ENCODE peak calls at places on chromosomes 7 and 10, in six cellular contexts. O is mucosa of descending colon, V is tibial nerve, S is IMR-90, H is suprapubic skin, E is PC-3. N is an unnamed sample. For H3K9me3, the result is how much of the 10 kb centered on the place peaks cover.

GRCh38 chr10:69078311-69078710 is 9.6 kb upstream of the SRGN start:
- DNase-seq in V (no peak), S (no peak), H (no peak), E (no peak), O (no peak), N (no peak)

GRCh38 chr7:78576196-78576595 is 777.6 kb downstream of the PHTF2 start:
- DNase-seq in H (no peak), E (peak), V (no peak), O (no peak), S (peak), N (no peak)

GRCh38 chr10:17883621-17884020 is 68.1 kb upstream of the SLC39A12 start:
- DNase-seq in S (no peak), O (peak), V (no peak), H (no peak), E (peak), N (no peak)

GRCh38 chr10:129031233-129032150 is 435.5 kb upstream of the MGMT start:
- DNase-seq in E (peak), V (peak), H (no peak), S (peak), O (peak), N (no peak)

GRCh38 chr7:101724957-101725356 is 92.5 kb upstream of the CUX1 start:
- DNase-seq in H (no peak), S (no peak), V (no peak), E (no peak), O (no peak), N (no peak)

GRCh38 chr10:116540814-116541213 is 4.9 kb upstream of the PNLIP start:
- DNase-seq in E (no peak), S (no peak), O (no peak), V (no peak), H (no peak), N (no peak)

GRCh38 chr10:78953124-78954008 is 115.4 kb upstream of the ZMIZ1 start:
- DNase-seq in S (no peak), O (no peak), E (no peak), H (no peak), V (no peak), N (no peak)

GRCh38 chr10:125000366-125001312 is 58.7 kb downstream of the ZRANB1 start:
- DNase-seq in S (peak), O (no peak), E (no peak), H (peak), V (no peak), N (peak)

GRCh38 chr10:89022734-89023133 is 32.1 kb downstream of the FAS start:
- DNase-seq in S (no peak), O (no peak), V (no peak), E (no peak), H (no peak), N (no peak)

GRCh38 chr10:35192645-35193249 is 66.1 kb downstream of the CREM start:
- DNase-seq in H (no peak), V (no peak), O (no peak), S (peak), E (no peak), N (no peak)

GRCh38 chr7:137882806-137883205 is 36.0 kb upstream of the DGKI start:
- DNase-seq in V (no peak), O (no peak), H (no peak), E (peak), S (peak), N (no peak)

GRCh38 chr10:36423821-36424248 is 701.6 kb upstream of the ANKRD30A start:
- DNase-seq in S (no peak), V (no peak), H (no peak), O (no peak), E (peak), N (no peak)

GRCh38 chr7:80859272-80859970 is 59.4 kb downstream of the SEMA3C start:
- DNase-seq in V (peak), O (no peak), E (no peak), H (peak), S (peak), N (peak)

GRCh38 chr10:102665904-102666509 is 21.7 kb downstream of the TRIM8 start:
- DNase-seq in V (no peak), O (no peak), E (no peak), S (no peak), H (no peak), N (no peak)

GRCh38 chr7:27295236-27295635 is 52.6 kb downstream of the EVX1 start:
- DNase-seq in E (no peak), O (no peak), V (no peak), S (no peak), H (no peak), N (no peak)

GRCh38 chr7:121696954-121697353 is 176.0 kb upstream of the PTPRZ1 start:
- DNase-seq in O (peak), H (no peak), V (no peak), S (no peak), E (no peak), N (no peak)

GRCh38 chr7:45026984-45027773 is 27.2 kb downstream of the CCM2 start:
- DNase-seq in S (peak), V (no peak), E (no peak), O (peak), H (no peak), N (peak)

GRCh38 chr7:128190051-128190640 is 50.9 kb upstream of the LEP start:
- DNase-seq in H (peak), V (no peak), S (no peak), O (no peak), E (no peak), N (no peak)

GRCh38 chr7:137847418-137848050 is 760 bp upstream of the DGKI start:
- DNase-seq in E (no peak), H (no peak), O (no peak), S (no peak), V (peak), N (no peak)

GRCh38 chr10:103456074-103456660 is 2.5 kb downstream of the CALHM1 start:
- DNase-seq in V (no peak), H (no peak), E (no peak), S (no peak), O (no peak), N (no peak)

GRCh38 chr7:135647755-135648154 is 14.6 kb upstream of the STMP1 start:
- DNase-seq in H (no peak), E (no peak), S (no peak), V (no peak), O (no peak), N (no peak)

GRCh38 chr7:92806496-92806895 is 29.9 kb downstream of the CDK6 start:
- DNase-seq in O (no peak), H (no peak), V (no peak), S (no peak), E (no peak), N (no peak)

GRCh38 chr10:124161212-124162000 is 68.0 kb upstream of the CHST15 start:
- DNase-seq in H (no peak), E (no peak), V (no peak), O (no peak), S (no peak), N (peak)

GRCh38 chr10:22435650-22436049 is 90.4 kb downstream of the SPAG6 start:
- DNase-seq in S (no peak), E (peak), O (peak), V (no peak), H (no peak), N (no peak)

GRCh38 chr7:31058122-31058521 is 6.0 kb downstream of the ADCYAP1R1 start:
- DNase-seq in S (peak), E (peak), V (no peak), H (no peak), O (no peak), N (no peak)

GRCh38 chr7:135827391-135827790 is 78.8 kb upstream of the FAM180A start:
- DNase-seq in O (no peak), H (no peak), E (peak), S (no peak), V (no peak), N (no peak)

GRCh38 chr10:48711830-48712229 is 27.2 kb downstream of the WDFY4 start:
- DNase-seq in V (no peak), S (no peak), H (no peak), O (no peak), E (no peak), N (no peak)

GRCh38 chr7:159098795-159099194 is 45.9 kb downstream of the VIPR2 start:
- DNase-seq in O (peak), E (no peak), V (no peak), S (no peak), H (peak), N (peak)

GRCh38 chr7:73703649-73703984 is 15.9 kb downstream of the STX1A start:
- DNase-seq in V (no peak), S (no peak), O (no peak), E (no peak), H (no peak), N (no peak)

GRCh38 chr7:51471199-51472016 is 154.8 kb upstream of the COBL start:
- DNase-seq in O (no peak), H (no peak), S (no peak), E (no peak), V (no peak), N (no peak)

GRCh38 chr10:73992899-73993788 is 4.8 kb upstream of the VCL start:
- DNase-seq in V (no peak), E (no peak), O (no peak), S (peak), H (no peak), N (no peak)

GRCh38 chr7:66930341-66930740 is 9.3 kb downstream of the TMEM248 start:
- DNase-seq in S (peak), E (peak), O (no peak), H (no peak), V (no peak), N (no peak)

GRCh38 chr10:70315276-70315675 is 31.5 kb upstream of the NPFFR1 start:
- DNase-seq in H (no peak), E (no peak), V (no peak), S (no peak), O (no peak), N (no peak)

GRCh38 chr10:70317943-70318318 is 34.1 kb upstream of the NPFFR1 start:
- DNase-seq in O (no peak), S (no peak), E (no peak), V (no peak), H (no peak), N (no peak)

GRCh38 chr10:70315815-70316214 is 32.0 kb upstream of the NPFFR1 start:
- DNase-seq in H (no peak), E (no peak), S (no peak), O (no peak), V (no peak), N (no peak)

GRCh38 chr10:70319183-70319582 is 35.4 kb upstream of the NPFFR1 start:
- DNase-seq in H (no peak), E (no peak), S (no peak), O (no peak), V (no peak), N (no peak)

DNA sequence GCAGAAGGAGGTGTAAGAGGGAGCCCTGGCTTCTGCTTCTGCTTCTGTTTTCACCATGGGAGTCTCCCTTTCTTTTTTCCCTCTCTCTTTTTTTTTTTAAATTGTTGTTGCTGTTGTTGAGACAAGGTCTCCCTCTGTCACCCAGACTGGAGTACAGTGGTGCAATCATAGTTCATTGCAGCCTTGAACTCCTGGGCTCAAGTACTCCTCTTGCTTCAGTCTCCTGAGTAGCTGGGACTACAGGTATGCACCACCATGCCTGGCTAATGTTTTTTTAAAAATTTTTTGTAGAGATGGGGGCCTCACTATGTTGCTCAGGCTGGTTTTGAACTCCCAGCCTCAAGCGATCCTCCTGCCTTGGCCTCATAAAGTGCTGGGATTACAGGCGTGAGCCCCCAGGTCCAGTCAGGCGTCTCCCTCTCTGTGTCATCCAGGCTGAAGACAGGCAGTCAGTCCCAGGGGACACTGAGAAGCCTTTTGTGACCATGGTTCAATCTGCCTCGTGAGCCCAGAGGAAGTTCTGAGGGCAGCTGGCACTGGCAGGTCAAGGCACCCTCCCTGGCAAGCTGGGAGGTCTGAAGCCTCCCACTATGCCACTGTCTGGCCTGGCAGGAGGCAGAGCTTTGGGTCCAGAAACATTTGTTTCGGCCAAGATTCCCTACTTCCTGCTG is 33.6 kb upstream of the NPFFR1 start:
- DNase-seq in H (no peak), E (no peak), S (no peak), O (no peak), V (no peak), N (no peak)
- H3K9me3 ChIP-seq in H (under half), E (under half), S (under half), O (under half), V (under half), N (under half)

GRCh38 chr10:87729940-87730339 is 70.3 kb downstream of the PAPSS2 start:
- DNase-seq in S (no peak), H (no peak), V (no peak), E (no peak), O (no peak), N (no peak)

GRCh38 chr10:87733081-87733480 is 73.4 kb downstream of the PAPSS2 start:
- DNase-seq in E (no peak), V (no peak), S (no peak), H (no peak), O (no peak), N (no peak)

GRCh38 chr10:87740232-87740631 is 77.8 kb downstream of the ATAD1 start:
- DNase-seq in E (peak), H (no peak), S (peak), V (no peak), O (no peak), N (no peak)

DNA sequence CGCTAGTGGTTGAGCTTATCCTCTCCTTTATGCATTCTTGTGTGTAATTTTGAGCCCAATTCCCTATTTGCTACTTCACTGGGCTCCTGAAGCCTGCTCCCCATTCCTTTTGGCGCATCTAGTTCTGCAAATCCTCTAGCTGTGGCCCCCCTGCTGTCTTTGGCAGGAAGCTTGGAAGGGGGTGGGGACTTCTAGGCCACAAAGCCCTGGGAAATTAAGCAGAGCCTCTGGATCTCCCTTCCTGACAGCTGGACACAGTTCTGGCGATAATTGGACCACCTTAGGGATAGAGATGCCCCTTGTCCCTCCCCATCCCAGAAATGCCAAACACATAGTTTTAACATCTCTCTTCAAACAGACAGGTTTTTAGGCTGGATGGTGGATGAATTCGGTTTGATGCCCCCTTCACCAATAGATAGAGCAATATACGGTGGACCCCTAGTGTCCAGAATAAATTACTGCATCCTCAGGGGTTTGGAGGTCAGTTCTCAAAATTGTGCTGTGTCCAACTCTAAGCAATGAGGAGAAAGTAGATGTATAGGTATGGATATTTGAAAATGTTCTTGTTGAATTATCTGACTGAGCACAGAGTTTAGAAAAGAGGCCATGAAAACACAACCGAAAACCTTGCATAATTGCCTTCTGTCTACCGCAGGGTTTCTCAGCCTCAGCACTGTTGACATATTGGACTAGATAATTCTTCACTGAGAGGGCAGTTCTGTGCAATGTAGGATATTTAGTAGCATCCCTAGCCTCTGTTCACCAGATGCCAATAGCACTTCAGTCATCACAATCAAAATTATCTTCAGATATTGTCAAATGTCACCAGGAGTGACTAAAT is 75.5 kb downstream of the PAPSS2 start:
- DNase-seq in E (peak), H (no peak), S (peak), O (peak), V (peak), N (no peak)
- H3K4me3 ChIP-seq in E (no peak), H (no peak), S (no peak), O (no peak), V (no peak), N (no peak)

GRCh38 chr10:133516072-133516471 is 11.1 kb upstream of the CYP2E1 start:
- DNase-seq in S (peak), E (no peak), O (no peak), V (no peak), H (no peak), N (no peak)
- H3K9me3 ChIP-seq in S (under half), E (under half), O (under half), V (under half), H (under half), N (under half)

GRCh38 chr7:155374276-155375252 is 76.9 kb downstream of the INSIG1 start:
- DNase-seq in H (no peak), O (no peak), S (no peak), V (no peak), E (no peak), N (no peak)

GRCh38 chr7:155371884-155372781 is 74.5 kb downstream of the INSIG1 start:
- DNase-seq in E (no peak), O (no peak), H (peak), V (no peak), S (no peak), N (no peak)

GRCh38 chr7:155371331-155371883 is 73.7 kb downstream of the INSIG1 start:
- DNase-seq in H (peak), O (no peak), S (no peak), V (no peak), E (no peak), N (peak)

GRCh38 chr7:155373359-155374273 is 75.9 kb downstream of the INSIG1 start:
- DNase-seq in E (no peak), V (no peak), S (peak), H (no peak), O (no peak), N (no peak)

DNA sequence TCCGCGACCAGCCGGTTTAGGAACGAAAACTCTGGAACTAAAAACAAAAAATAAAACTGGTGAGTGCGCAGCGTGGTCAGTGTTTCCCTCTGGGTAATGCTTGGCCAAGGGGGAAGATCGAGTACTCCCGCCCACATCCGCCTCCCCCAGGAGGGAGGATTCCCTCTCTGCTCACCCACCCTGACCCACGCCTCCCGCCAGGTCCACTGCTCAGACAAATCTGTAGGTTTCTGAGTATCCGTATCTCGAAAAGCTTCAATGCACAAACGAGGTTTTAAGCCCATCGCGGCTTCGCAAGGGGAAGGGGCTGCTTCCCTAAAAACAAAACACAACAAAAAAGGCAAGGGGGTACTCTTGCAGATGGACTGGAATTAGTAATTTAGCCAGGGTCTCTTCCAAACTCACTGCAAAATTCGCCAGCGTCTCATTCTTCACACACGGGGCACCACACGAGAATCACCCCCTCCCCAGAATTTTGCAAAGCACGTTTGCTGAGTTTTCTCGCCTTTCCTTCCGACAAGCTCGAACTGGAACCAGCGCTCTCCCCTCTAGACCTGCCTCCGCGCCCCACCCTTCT is 75.2 kb downstream of the INSIG1 start:
- DNase-seq in S (no peak), V (no peak), H (no peak), E (no peak), O (no peak), N (no peak)
- H3K4me3 ChIP-seq in S (no peak), V (peak), H (peak), E (no peak), O (no peak), N (peak)

GRCh38 chr7:157662110-157662791 is 325.4 kb downstream of the DNAJB6 start:
- DNase-seq in O (no peak), V (no peak), E (no peak), S (no peak), H (no peak), N (no peak)
- H3K9me3 ChIP-seq in O (under half), V (under half), E (under half), S (half or more), H (under half), N (under half)

GRCh38 chr10:44961231-44961571 is 1.6 kb downstream of the RASSF4 start:
- DNase-seq in O (no peak), E (no peak), V (no peak), S (no peak), H (no peak), N (peak)

GRCh38 chr10:44963772-44964633 is 4.4 kb downstream of the RASSF4 start:
- DNase-seq in E (no peak), V (peak), O (peak), H (no peak), S (no peak), N (peak)

GRCh38 chr10:44961931-44962750 is 2.5 kb downstream of the RASSF4 start:
- DNase-seq in S (no peak), O (no peak), H (no peak), E (no peak), V (no peak), N (peak)

GRCh38 chr10:44965104-44965503 is 5.5 kb downstream of the RASSF4 start:
- DNase-seq in S (no peak), O (no peak), H (no peak), V (no peak), E (no peak), N (no peak)

DNA sequence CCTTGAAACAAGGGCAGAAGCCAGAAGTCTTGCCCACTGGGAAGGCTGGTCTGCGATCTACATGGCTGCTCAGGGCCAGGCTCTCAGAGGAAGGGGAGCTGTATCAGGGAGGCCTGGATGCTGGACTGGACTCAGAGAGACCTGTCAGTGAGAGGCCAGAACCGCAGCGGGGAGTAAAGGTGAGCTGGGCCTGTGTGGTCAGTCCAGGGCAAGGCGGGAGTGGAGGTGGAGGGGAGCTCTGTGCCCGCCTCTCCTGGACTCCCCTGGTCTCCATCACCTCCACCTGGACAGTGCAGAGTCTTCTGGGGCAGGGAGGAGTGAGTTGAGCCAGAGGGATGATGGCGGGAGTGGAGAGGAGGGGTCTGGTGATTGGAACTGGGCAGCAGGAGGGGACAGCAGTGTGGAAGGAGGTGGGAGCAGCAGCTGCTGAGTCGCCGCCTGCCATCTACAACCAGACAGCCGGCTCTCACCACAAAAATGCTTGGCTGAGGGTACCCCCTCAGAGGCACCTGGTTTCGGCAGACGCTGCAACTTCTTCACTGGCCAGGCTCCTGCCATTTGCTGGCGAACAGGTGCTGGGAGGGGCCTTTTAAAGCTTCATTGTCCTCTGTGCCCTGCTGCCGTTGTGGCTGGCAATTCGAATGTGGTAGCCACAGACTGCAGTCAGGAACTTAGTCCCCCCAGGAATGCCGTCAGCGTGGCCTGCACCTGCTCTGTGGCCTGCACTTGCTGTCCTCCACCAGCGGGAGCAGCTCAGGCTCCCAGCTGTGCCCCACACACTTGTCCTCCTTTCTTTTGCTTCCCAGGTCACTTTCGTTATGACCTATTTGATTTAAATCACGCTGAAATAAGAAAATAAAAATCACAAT is 3.5 kb downstream of the RASSF4 start:
- DNase-seq in H (no peak), E (no peak), V (peak), S (no peak), O (no peak), N (peak)
- H3K4me3 ChIP-seq in H (peak), E (no peak), V (peak), S (no peak), O (no peak), N (no peak)

N was measured in tibial artery.